ENCODE peak calls at places on chromosomes 12 and 14, in eight cellular contexts. H is uterus, J is breast epithelium, D is suprapubic skin, V is adrenal gland, E is thyroid gland, P is A549, I is lower leg skin. M is an unnamed sample.

GRCh38 chr12:52686063-52686462 is 5.9 kb upstream of the KRT1 start:
- DNase-seq in I (no peak), D (no peak), E (no peak), H (no peak), P (no peak), V (no peak), J (peak), M (no peak)

GRCh38 chr12:42534184-42534838 is 55.2 kb downstream of the PRICKLE1 start:
- DNase-seq in P (no peak), I (no peak), D (no peak), V (no peak), E (no peak), J (no peak), H (no peak), M (no peak)

GRCh38 chr12:119075918-119076317 is 94.6 kb downstream of the SRRM4 start:
- DNase-seq in V (no peak), I (peak), H (no peak), E (no peak), D (no peak), J (no peak), P (no peak), M (no peak)

GRCh38 chr12:75275702-75276101 is 54.4 kb downstream of the CAPS2 start:
- DNase-seq in D (no peak), I (no peak), P (no peak), H (no peak), E (no peak), V (no peak), J (no peak), M (no peak)

GRCh38 chr12:81896771-81897170 is 137.6 kb upstream of the PPFIA2 start:
- DNase-seq in P (no peak), I (no peak), E (peak), V (no peak), H (no peak), D (no peak), J (no peak), M (no peak)

GRCh38 chr12:13864081-13864673 is 117.2 kb downstream of the GRIN2B start:
- DNase-seq in V (peak), J (peak), D (peak), I (peak), P (peak), E (peak), H (peak), M (peak)

GRCh38 chr14:48125654-48126053 is 450.2 kb upstream of the MDGA2 start:
- DNase-seq in E (no peak), D (no peak), I (no peak), J (no peak), V (no peak), P (no peak), H (no peak), M (no peak)

GRCh38 chr12:49819786-49820185 is 8.4 kb downstream of the NCKAP5L start:
- DNase-seq in V (no peak), H (no peak), J (no peak), I (no peak), P (no peak), E (no peak), D (no peak), M (no peak)

GRCh38 chr12:57235012-57235727 is 5.7 kb downstream of the SHMT2 start:
- DNase-seq in D (no peak), V (peak), I (no peak), E (peak), H (peak), J (no peak), P (no peak), M (no peak)

GRCh38 chr12:122891661-122892525 is 4.0 kb downstream of the VPS37B start:
- DNase-seq in J (no peak), E (no peak), V (no peak), I (no peak), D (no peak), H (no peak), P (no peak), M (no peak)

GRCh38 chr14:88032373-88032772 is 27.4 kb downstream of the GPR65 start:
- DNase-seq in H (no peak), E (no peak), P (no peak), V (no peak), D (no peak), J (no peak), I (no peak), M (no peak)

GRCh38 chr12:53624956-53625355 is 1.2 kb downstream of the ATF7 start:
- DNase-seq in P (no peak), I (peak), V (no peak), E (no peak), H (no peak), J (no peak), D (no peak), M (no peak)

GRCh38 chr14:20682435-20683124 is 1.8 kb upstream of the RNASE4 start:
- DNase-seq in D (peak), E (peak), H (peak), I (peak), P (peak), V (peak), J (peak), M (peak)

GRCh38 chr12:45839917-45840316 is 110.4 kb downstream of the ARID2 start:
- DNase-seq in I (no peak), V (no peak), D (no peak), P (no peak), H (no peak), J (no peak), E (no peak), M (no peak)

GRCh38 chr14:60247994-60248696 is 876 bp upstream of the PPM1A start:
- DNase-seq in H (peak), V (peak), J (peak), I (peak), P (peak), E (peak), D (peak), M (peak)
- TF ChIP-seq POLR2A in H (peak), V (peak), J (no peak), I (peak), P (no peak), E (no peak), D (no peak), M (no peak)

GRCh38 chr14:104687601-104688504 is 1.6 kb upstream of the INF2 start:
- DNase-seq in E (peak), D (no peak), J (peak), H (peak), V (peak), P (peak), I (peak), M (no peak)
- TF ChIP-seq POLR2A in E (no peak), D (no peak), J (no peak), H (no peak), V (peak), P (peak), I (no peak), M (no peak)

DNA sequence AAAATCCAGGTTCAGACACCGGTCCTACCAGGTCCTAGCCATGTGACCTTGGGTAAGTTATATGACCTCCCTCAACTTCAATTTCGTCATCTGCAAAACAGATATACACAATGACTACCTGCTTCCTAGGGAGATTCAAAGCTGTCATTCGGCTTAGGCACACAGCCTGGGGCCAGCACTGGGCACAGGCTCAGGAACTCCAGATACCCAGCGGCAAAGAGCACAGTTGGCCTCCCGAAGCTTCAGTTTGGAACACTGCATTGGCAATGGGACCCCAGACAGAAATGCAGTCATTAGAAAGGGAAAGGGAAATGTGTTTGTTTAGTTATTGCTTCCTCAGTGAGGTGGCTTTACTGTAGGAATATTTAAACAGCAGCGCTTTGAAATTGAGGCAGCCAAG is 11.4 kb downstream of the PLEKHG6 start:
- DNase-seq in I (no peak), J (no peak), E (no peak), D (no peak), P (no peak), H (no peak), V (no peak), M (no peak)
- TF ChIP-seq POLR2A in I (no peak), J (no peak), E (no peak), D (no peak), P (no peak), H (no peak), V (no peak), M (no peak)

GRCh38 chr12:108514973-108515814 is at the start of gene FICD:
- DNase-seq in H (peak), P (peak), D (peak), J (peak), I (peak), V (peak), E (peak), M (peak)
- TF ChIP-seq POLR2A in H (no peak), P (peak), D (no peak), J (no peak), I (no peak), V (peak), E (no peak), M (peak)

GRCh38 chr12:47757840-47758583 is 668 bp downstream of the RAPGEF3 start:
- DNase-seq in D (no peak), J (no peak), H (no peak), V (no peak), E (peak), P (no peak), I (peak), M (no peak)
- TF ChIP-seq POLR2A in D (no peak), J (no peak), H (no peak), V (no peak), E (no peak), P (no peak), I (no peak), M (no peak)

M was measured in GM12891.